ENCODE peak calls at places on chromosomes 6 and 20, in seven cellular contexts. R, Q, V, B, Z, P and Y are unnamed samples. For H3K4me1, the result is how much of the 10 kb centered on the place peaks cover.

GRCh38 chr6:26321005-26321404 is 44.0 kb upstream of the BTN3A2 start:
- DNase-seq in R (no peak), Q (no peak), V (no peak), B (no peak), Z (no peak), P (no peak), Y (no peak)

GRCh38 chr6:111804627-111805235 is 68.5 kb downstream of the FYN start:
- DNase-seq in R (no peak), Q (peak), V (no peak), B (no peak), Z (peak), P (no peak), Y (no peak)

GRCh38 chr20:44799691-44800090 is 10.7 kb downstream of the RIMS4 start:
- DNase-seq in R (no peak), Q (no peak), V (no peak), B (no peak), Z (no peak), P (no peak), Y (no peak)

GRCh38 chr20:32742322-32743236 is 688 bp downstream of the COMMD7 start:
- DNase-seq in R (no peak), Q (no peak), V (no peak), B (no peak), Z (no peak), P (peak), Y (no peak)

GRCh38 chr6:144123836-144124235 is 26.5 kb upstream of the STX11 start:
- DNase-seq in R (no peak), Q (no peak), V (no peak), B (no peak), Z (no peak), P (no peak), Y (no peak)

GRCh38 chr6:132506869-132507813 is 5.8 kb downstream of the STX7 start:
- DNase-seq in R (no peak), Q (no peak), V (no peak), B (no peak), Z (no peak), P (no peak), Y (no peak)

GRCh38 chr6:50271266-50271665 is 221.5 kb upstream of the DEFB112 start:
- DNase-seq in R (no peak), Q (no peak), V (no peak), B (no peak), Z (no peak), P (no peak), Y (no peak)

GRCh38 chr20:42161228-42161829 is 543.2 kb upstream of the CHD6 start:
- DNase-seq in R (no peak), Q (no peak), V (no peak), B (no peak), Z (no peak), P (no peak), Y (no peak)

GRCh38 chr6:125797934-125798444 is 7.2 kb downstream of the NCOA7 start:
- DNase-seq in R (no peak), Q (no peak), V (no peak), B (no peak), Z (no peak), P (no peak), Y (no peak)

GRCh38 chr20:4488407-4489339 is 233.0 kb upstream of the PRND start:
- DNase-seq in R (no peak), Q (no peak), V (no peak), B (no peak), Z (no peak), P (no peak), Y (no peak)

GRCh38 chr6:36590237-36590636 is 3.9 kb upstream of the SRSF3 start:
- DNase-seq in R (peak), Q (no peak), V (no peak), B (peak), Z (no peak), P (no peak), Y (no peak)

GRCh38 chr20:14284443-14284842 is 53.0 kb downstream of the FLRT3 start:
- DNase-seq in R (no peak), Q (no peak), V (no peak), B (no peak), Z (no peak), P (no peak), Y (no peak)

GRCh38 chr20:58900292-58900931 is 47.9 kb downstream of the GNAS start:
- DNase-seq in R (no peak), Q (no peak), V (no peak), B (no peak), Z (no peak), P (no peak), Y (no peak)

GRCh38 chr20:5773589-5773988 is 23.4 kb downstream of the SHLD1 start:
- DNase-seq in R (no peak), Q (no peak), V (no peak), B (no peak), Z (no peak), P (no peak), Y (no peak)

GRCh38 chr6:111677186-111677990 is 71.7 kb upstream of the TRAF3IP2 start:
- DNase-seq in R (peak), Q (no peak), V (no peak), B (no peak), Z (no peak), P (no peak), Y (no peak)

GRCh38 chr6:72619883-72620696 is 1.8 kb upstream of the KCNQ5 start:
- DNase-seq in R (no peak), Q (peak), V (no peak), B (no peak), Z (peak), P (peak), Y (no peak)

GRCh38 chr6:6744551-6744950 is 156.0 kb downstream of the LY86 start:
- DNase-seq in R (no peak), Q (no peak), V (no peak), B (no peak), Z (no peak), P (no peak), Y (no peak)

GRCh38 chr6:4374231-4374630 is 238.9 kb upstream of the ECI2 start:
- DNase-seq in R (no peak), Q (no peak), V (no peak), B (no peak), Z (no peak), P (no peak), Y (no peak)

GRCh38 chr6:46269447-46270229 is 98.9 kb upstream of the ENPP5 start:
- DNase-seq in R (no peak), Q (no peak), V (no peak), B (no peak), Z (no peak), P (no peak), Y (no peak)

GRCh38 chr20:51318058-51318960 is 224.2 kb downstream of the NFATC2 start:
- DNase-seq in R (peak), Q (peak), V (peak), B (peak), Z (no peak), P (peak), Y (peak)
- TF ChIP-seq YY1 in R (no peak), Q (no peak), V (no peak), B (no peak), Z (no peak), P (no peak), Y (no peak)

GRCh38 chr6:10000461-10000992 is 414.3 kb downstream of the TFAP2A start:
- DNase-seq in R (no peak), Q (no peak), V (no peak), B (no peak), Z (no peak), P (no peak), Y (no peak)

GRCh38 chr6:9999806-10000205 is 415.1 kb downstream of the TFAP2A start:
- DNase-seq in R (no peak), Q (no peak), V (no peak), B (no peak), Z (no peak), P (no peak), Y (no peak)
- H3K9ac ChIP-seq in R (no peak), Q (no peak), V (no peak), B (no peak), Z (no peak), P (no peak), Y (no peak)

DNA sequence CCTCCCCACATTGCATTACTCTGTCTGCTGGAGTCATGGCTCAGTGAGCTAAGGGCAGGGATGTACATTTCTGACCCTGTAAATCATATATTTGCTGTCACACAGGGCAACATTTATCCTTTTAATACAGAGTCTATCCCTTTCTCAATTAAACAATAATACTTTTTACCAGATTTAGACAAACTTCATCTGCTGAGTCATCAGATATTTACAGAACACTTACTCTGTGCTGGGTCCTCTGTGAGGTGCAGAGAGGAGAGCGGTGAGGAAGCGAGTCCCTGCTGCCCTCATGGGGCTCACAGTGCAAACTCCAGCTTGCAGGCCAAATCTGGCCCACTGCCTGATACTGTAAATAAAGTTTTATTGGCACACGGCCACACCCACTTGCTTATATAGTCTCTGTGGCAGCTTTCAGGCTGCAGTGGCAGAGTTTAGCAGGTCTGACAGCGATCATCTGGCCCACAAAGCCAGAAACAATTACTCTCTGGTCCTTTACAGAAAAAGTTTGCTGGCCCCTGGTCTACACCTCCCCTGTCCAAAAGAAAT is 144.5 kb downstream of the CDH26 start:
- DNase-seq in R (no peak), Q (no peak), V (no peak), B (no peak), Z (no peak), P (no peak), Y (no peak)
- H3K4me1 ChIP-seq in R (under half), Q (under half), V (under half), B (under half), Z (under half), P (under half), Y (under half)

GRCh38 chr6:81026041-81026553 is 726.4 kb downstream of the TENT5A start:
- DNase-seq in R (no peak), Q (no peak), V (no peak), B (no peak), Z (no peak), P (no peak), Y (no peak)
- TF ChIP-seq YY1 in R (no peak), Q (no peak), V (no peak), B (no peak), Z (no peak), P (no peak), Y (no peak)

GRCh38 chr6:40583694-40584093 is 3.5 kb downstream of the LRFN2 start:
- DNase-seq in R (no peak), Q (no peak), V (no peak), B (no peak), Z (no peak), P (no peak), Y (no peak)

GRCh38 chr6:40586369-40586768 is 795 bp downstream of the LRFN2 start:
- DNase-seq in R (no peak), Q (no peak), V (no peak), B (no peak), Z (no peak), P (peak), Y (no peak)

GRCh38 chr6:40585661-40586269 is 1.4 kb downstream of the LRFN2 start:
- DNase-seq in R (no peak), Q (no peak), V (no peak), B (no peak), Z (no peak), P (peak), Y (peak)

GRCh38 chr6:40584741-40585140 is 2.4 kb downstream of the LRFN2 start:
- DNase-seq in R (no peak), Q (no peak), V (no peak), B (no peak), Z (no peak), P (no peak), Y (no peak)

DNA sequence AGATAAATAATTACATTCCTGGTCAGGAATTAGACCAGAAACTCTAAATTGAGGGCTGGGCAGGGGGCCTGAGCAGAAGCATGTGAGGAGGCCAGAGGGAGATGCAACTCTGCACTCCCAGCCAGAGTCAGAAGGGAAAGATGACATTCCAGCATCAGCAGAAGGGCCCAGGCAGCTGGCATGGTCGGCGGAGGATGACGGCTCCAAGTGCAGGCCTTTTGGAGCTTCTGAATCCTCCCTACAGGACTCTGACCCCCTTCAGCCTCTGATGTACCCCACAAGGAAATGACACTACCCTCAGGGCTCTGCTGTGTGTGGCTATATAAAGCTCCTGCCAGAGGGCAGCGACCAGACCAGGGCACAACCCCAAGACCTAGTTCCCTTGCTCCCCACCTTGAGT is 1.9 kb downstream of the LRFN2 start:
- DNase-seq in R (no peak), Q (no peak), V (no peak), B (no peak), Z (no peak), P (peak), Y (no peak)
- H3K9ac ChIP-seq in R (no peak), Q (no peak), V (no peak), B (no peak), Z (no peak), P (no peak), Y (peak)

DNA sequence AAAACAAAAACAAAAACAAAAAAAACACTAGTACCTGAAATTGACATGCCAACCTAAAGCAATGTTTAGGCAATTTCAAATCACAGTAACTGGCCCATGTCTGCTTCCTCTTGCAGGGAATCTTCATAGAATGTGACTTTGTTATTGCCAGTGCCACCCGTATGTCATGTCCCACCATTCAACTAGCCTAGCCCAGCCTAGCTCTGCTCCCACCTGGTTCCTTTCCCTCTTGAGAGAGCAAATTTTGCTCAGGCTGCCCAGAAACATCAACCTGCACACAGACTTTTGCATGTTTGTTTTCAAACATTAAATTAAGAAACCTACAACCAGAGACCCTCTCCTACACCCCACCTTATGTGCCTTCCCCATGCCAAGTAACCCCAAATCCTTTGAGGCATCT is 124.8 kb upstream of the SLC2A12 start:
- DNase-seq in R (no peak), Q (no peak), V (no peak), B (no peak), Z (no peak), P (no peak), Y (no peak)
- H3K4me1 ChIP-seq in R (half or more), Q (under half), V (under half), B (under half), Z (under half), P (under half), Y (under half)

DNA sequence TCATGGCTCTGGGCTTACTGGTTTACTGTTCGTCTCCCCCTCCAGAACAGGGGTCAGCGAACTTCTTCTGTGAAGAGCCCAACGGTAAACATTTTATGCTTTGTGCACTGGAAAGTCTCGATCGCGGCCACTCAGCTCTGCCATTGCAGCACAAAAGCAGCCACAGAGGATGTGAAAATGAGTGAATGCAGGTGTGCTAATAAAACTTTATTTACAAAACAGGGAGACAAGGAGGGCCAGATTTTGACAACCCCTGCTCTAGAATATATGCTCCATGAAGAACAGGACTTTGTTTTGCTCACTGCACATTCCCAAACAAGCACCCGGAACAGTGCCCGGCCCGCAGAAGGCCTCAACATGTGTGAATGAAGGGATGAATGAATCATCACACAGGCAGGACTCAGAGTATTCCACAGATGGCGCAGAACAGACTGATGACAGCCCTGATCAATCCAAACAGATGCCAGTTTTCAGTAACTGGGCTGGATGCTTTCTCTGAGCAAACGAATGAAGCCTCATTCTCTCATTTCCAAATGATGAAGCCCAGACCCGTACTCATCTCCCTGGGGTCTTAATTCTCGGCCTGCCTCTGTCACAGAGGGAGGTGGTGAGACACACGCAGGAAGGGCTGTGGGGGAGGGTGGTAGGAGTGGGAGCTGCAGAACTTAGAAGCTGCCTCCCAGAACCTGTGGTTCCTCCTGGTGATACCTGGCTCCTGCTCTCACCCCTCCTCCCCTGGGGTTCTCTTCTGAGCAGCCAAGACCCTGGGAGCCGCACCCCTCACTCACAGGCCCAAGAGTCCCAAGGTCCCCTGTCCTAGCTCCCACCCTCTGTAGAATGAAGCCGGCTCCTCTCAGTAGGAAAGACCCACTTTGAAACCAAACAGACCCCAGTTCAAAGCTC is 196.4 kb downstream of the PREX1 start:
- DNase-seq in R (no peak), Q (no peak), V (no peak), B (no peak), Z (no peak), P (peak), Y (no peak)
- TF ChIP-seq YY1 in R (no peak), Q (no peak), V (no peak), B (no peak), Z (no peak), P (no peak), Y (no peak)

DNA sequence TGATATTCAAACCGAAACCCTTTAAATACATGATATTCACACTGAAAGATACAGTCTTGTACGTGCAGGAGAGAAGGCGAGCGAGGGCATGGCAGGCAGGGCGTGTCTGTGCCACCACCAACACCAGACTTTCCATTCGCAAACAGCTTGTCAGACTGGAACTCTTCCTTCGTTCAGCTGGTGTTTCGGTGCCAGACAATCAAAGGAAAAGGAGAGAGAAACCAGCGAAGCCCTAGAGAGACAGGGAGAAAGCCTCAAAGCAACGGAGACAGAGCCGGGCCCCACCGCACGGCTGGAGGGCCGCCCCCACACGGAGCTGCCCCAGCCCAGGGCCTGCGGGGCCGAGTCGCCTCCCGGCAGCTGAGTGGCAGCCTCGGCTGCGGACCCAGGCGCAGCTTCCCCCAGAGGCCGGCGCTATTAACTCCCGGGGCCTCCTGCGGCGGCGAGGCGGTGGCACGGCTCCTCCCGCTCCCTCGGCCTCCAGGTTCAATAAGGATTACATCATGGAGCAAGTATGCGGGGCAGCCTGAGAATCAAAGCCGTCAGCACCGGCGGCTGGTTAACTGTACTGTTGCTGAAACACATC is 32.1 kb upstream of the NR2E1 start:
- DNase-seq in R (peak), Q (peak), V (peak), B (peak), Z (no peak), P (peak), Y (peak)
- H3K9ac ChIP-seq in R (peak), Q (peak), V (no peak), B (peak), Z (no peak), P (no peak), Y (no peak)

DNA sequence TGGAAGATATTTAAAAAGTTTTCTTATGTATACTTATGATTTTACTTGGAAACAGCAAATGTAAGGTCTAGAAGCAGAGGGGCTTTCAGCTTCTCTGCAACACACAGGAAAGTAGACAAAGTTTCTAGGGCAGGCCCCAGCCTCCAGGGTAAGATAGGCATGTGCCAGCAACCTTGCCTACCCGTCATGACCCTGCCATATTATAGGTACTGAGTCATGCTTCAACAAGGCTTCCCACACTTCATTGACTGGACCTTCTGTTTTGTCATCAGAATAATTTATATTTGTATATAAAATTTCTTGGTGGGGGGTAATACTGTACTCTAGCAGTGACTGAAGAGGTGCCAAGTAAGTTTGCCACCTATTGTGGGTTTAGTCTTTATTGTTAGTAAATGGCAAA is 95.4 kb downstream of the JARID2 start:
- DNase-seq in R (no peak), Q (no peak), V (no peak), B (peak), Z (no peak), P (no peak), Y (no peak)
- H3K4me1 ChIP-seq in R (under half), Q (half or more), V (under half), B (under half), Z (under half), P (under half), Y (under half)

DNA sequence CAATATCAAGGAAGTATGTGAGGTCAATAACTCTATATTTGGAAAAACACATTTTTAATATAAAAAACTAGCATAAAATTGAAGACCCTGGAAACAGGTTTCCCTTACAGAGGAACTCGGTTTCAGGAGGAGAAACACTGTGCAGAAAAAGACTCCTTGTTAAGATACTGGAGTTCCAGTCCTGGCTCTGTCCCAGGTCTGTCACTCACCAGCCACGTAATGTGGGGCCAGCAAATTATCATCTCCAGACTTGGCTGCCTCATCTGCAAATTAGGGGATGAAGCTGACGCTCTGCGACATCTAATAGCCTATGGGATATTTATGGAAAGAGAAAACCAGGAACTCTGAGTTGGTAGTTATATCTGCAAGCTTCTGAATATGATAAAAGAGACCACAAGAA is 702.7 kb downstream of the EPHA7 start:
- DNase-seq in R (no peak), Q (no peak), V (no peak), B (no peak), Z (no peak), P (no peak), Y (no peak)
- TF ChIP-seq YY1 in R (no peak), Q (no peak), V (no peak), B (no peak), Z (no peak), P (no peak), Y (no peak)